ENCODE peak calls at places on chromosomes 5 and 9, in five cellular contexts. I is A549, R is sigmoid colon, V is right lobe of liver, K is adrenal gland. H is an unnamed sample.

GRCh38 chr9:105038057-105038456 is 110.1 kb upstream of the ABCA1 start:
- DNase-seq in I (no peak), K (no peak), R (no peak), V (no peak), H (no peak)

GRCh38 chr9:97041898-97042297 is 3.0 kb upstream of the CTSV start:
- DNase-seq in K (no peak), R (no peak), V (no peak), I (no peak), H (no peak)

GRCh38 chr5:78268361-78268760 is 26.1 kb downstream of the AP3B1 start:
- DNase-seq in I (no peak), R (no peak), K (no peak), V (no peak), H (no peak)

GRCh38 chr9:95124582-95125359 is 192.7 kb downstream of the FANCC start:
- DNase-seq in I (no peak), K (no peak), R (no peak), V (no peak), H (no peak)

GRCh38 chr5:64331597-64332277 is 166.1 kb downstream of the RNF180 start:
- DNase-seq in V (peak; percentile 93), I (no peak), R (peak; percentile 56), K (no peak), H (peak; percentile 82)

GRCh38 chr9:10366171-10366779 is 246.5 kb downstream of the PTPRD start:
- DNase-seq in K (no peak), V (no peak), R (no peak), I (peak; percentile 2), H (no peak)

GRCh38 chr5:82808960-82809359 is 268.2 kb downstream of the TMEM167A start:
- DNase-seq in R (no peak), K (no peak), I (no peak), V (no peak), H (no peak)

GRCh38 chr9:124254261-124254682 is 3.5 kb upstream of the NEK6 start:
- DNase-seq in K (no peak), I (no peak), V (no peak), R (peak; percentile 8), H (no peak)

GRCh38 chr5:180668835-180669596 is 19.6 kb upstream of the FLT4 start:
- DNase-seq in R (no peak), K (no peak), I (no peak), V (no peak), H (no peak)

GRCh38 chr5:54754420-54754819 is 231.0 kb downstream of the ESM1 start:
- DNase-seq in K (no peak), V (no peak), I (no peak), R (no peak), H (no peak)

GRCh38 chr9:33850267-33850629 is 33.3 kb downstream of the UBE2R2 start:
- DNase-seq in V (no peak), I (no peak), K (no peak), R (no peak), H (no peak)

GRCh38 chr5:150500328-150500841 is 7.5 kb upstream of the NDST1 start:
- DNase-seq in R (no peak), K (no peak), V (peak; percentile 55), I (no peak), H (peak; percentile 73)

GRCh38 chr5:36054646-36055045 is 12.0 kb downstream of the UGT3A2 start:
- DNase-seq in I (no peak), R (no peak), V (no peak), K (no peak), H (no peak)

GRCh38 chr5:137268646-137269045 is 230.5 kb downstream of the SPOCK1 start:
- DNase-seq in I (no peak), K (no peak), R (no peak), V (no peak), H (no peak)

GRCh38 chr9:78196258-78196657 is 39.6 kb upstream of the CEP78 start:
- DNase-seq in I (no peak), R (no peak), K (no peak), V (no peak), H (no peak)

GRCh38 chr5:66976108-66976507 is 220.5 kb downstream of the CD180 start:
- DNase-seq in K (no peak), V (no peak), I (no peak), R (no peak), H (no peak)

GRCh38 chr9:109907810-109908458 is 127.9 kb downstream of the PALM2AKAP2 start:
- DNase-seq in K (no peak), I (no peak), R (no peak), V (peak; percentile 64), H (no peak)

GRCh38 chr9:109905472-109905871 is 125.5 kb downstream of the PALM2AKAP2 start:
- DNase-seq in R (no peak), I (no peak), V (no peak), K (no peak), H (no peak)

GRCh38 chr9:109906766-109907382 is 126.9 kb downstream of the PALM2AKAP2 start:
- DNase-seq in K (no peak), V (no peak), I (no peak), R (no peak), H (no peak)

GRCh38 chr9:109908459-109909390 is 128.7 kb downstream of the PALM2AKAP2 start:
- DNase-seq in K (no peak), V (no peak), R (no peak), I (no peak), H (no peak)

DNA sequence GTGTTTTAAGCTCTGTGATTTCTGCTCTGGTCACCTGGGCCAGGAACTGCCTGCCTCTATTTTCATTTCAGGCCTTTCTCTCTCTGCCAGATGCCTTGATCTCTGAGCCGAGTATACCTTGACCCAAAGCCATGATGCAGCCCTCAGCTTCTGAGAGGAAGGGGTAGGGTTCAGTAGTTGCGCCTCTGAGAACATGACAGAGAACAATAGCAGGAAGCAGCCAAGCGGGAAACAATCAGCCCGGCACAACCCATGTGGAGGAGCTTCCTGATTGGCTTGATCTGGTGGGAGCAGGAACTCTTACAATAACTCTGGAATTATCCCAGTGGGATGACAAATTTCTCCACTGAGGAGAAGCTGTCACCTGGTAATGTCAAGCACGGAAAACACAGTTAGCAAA is 127.4 kb downstream of the PALM2AKAP2 start:
- DNase-seq in I (no peak), R (no peak), K (peak; percentile 36), V (peak; percentile 62), H (peak; percentile 56)
- TF ChIP-seq POLR2A in I (no peak), R (no peak), K (no peak), V (no peak), H (no peak)

DNA sequence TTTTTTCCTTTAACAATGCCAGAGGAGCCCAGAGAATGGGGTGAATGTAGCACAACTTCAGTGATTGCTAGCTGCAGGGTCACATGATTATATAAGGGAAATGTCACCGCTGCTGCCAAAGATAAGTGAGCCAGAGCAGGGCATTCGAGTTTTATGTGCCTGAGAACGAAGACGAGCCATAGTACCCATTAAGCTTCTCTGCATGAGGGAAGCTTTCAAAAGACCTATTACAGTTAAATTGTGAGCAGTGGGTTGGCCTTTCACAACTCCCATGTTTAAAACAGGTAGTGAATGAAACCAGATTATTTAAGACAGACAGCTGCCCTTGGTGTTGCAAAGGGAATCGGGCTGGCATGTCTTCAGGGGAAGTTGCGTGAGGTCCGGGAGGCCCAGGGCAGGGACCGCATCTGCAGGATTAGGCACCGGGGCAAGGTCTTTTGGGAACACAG is 82.4 kb upstream of the TNFAIP8 start:
- DNase-seq in K (no peak), I (no peak), R (no peak), V (no peak), H (no peak)
- H3K4me1 ChIP-seq in K (peaks cover 6% of the 10 kb centered on the region), I (peaks cover 61% of the 10 kb centered on the region), R (peaks cover 5% of the 10 kb centered on the region), V (no peaks in the 10 kb centered on the region), H (no peaks in the 10 kb centered on the region)

GRCh38 chr9:129667378-129667777 is 1.9 kb downstream of the PRRX2 start:
- DNase-seq in V (no peak), K (no peak), I (no peak), R (no peak), H (no peak)
- H3K4me3 ChIP-seq in V (no peak overlapping the region), K (no peak overlapping the region), I (no peak overlapping the region), R (no peak overlapping the region), H (no peak overlapping the region)

GRCh38 chr5:33153891-33154290 is 286.9 kb upstream of the TARS1 start:
- DNase-seq in R (no peak), V (no peak), I (no peak), K (no peak), H (no peak)
- TF ChIP-seq POLR2A in R (no peak), V (no peak), I (no peak), K (no peak), H (no peak)

GRCh38 chr9:92745881-92746280 is 18.8 kb downstream of the BICD2 start:
- DNase-seq in V (peak; percentile 17), R (no peak), I (no peak), K (no peak), H (no peak)

GRCh38 chr9:92748233-92748497 is 16.5 kb downstream of the BICD2 start:
- DNase-seq in K (no peak), V (peak; percentile 40), I (no peak), R (no peak), H (no peak)

GRCh38 chr9:92745236-92745790 is 19.3 kb downstream of the BICD2 start:
- DNase-seq in I (no peak), R (no peak), V (peak; percentile 23), K (no peak), H (no peak)

GRCh38 chr9:92747459-92748232 is 17.0 kb downstream of the BICD2 start:
- DNase-seq in I (no peak), V (peak; percentile 33), K (no peak), R (no peak), H (no peak)

DNA sequence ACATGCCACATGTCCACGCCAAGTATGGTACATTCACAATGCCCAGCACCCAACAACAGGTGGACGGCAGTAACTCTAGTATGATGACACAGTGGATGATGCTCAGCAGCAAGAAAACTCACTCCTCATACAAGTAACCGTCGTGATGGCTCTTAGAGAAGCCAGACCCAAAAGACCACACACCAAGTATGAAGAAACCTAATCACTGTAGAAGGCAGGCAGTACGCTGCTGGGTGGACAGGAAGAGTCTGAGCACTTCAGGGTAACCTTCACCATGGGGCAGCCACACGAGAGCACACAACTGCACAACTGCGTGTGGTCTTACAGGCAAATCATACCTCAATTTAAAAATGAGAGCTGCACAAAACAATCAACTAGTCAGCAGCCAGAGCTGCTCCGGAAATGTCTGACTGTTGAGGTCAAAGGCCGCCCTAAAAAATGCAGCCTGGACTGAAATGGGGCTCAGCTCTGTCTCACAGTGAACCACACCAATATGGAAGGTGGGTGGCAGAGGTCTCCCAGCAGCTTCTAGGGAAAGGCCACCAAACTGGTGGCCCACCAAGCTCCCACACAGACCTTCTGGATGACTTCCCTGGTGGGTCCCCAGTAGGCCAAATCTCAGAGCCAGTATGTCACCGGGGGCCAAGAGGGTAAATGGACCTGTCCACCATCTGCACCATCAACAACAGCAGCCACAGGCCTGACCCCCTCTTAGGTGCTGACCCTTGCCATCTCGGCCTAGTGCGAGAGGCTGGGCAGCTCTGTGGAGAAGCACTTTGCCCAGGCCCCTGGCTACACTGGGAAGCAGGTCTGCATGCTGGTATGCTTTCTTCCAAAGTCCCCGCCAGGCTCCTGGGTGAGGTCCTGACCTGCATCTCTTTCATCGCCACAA is 17.8 kb downstream of the BICD2 start:
- DNase-seq in V (peak; percentile 39), K (no peak), I (no peak), R (no peak), H (no peak)
- H3K4me1 ChIP-seq in V (no peaks in the 10 kb centered on the region), K (peaks cover 44% of the 10 kb centered on the region), I (peaks cover 24% of the 10 kb centered on the region), R (peaks cover 56% of the 10 kb centered on the region), H (peaks cover 78% of the 10 kb centered on the region)

H was measured in heart left ventricle.